ENCODE peak calls at places on chromosomes 4 and X, in five cellular contexts. I is AG04450, S is GM12878, Z is DND-41, G is mesenchymal stem cell. K is an unnamed sample.

GRCh38 chr4:151324449-151325319 is 721 bp downstream of the SH3D19 start:
- DNase-seq in I (no peak), S (no peak), Z (no peak), G (peak), K (no peak)

GRCh38 chr4:3320361-3321023 is 27.7 kb downstream of the RGS12 start:
- DNase-seq in I (no peak), S (no peak), Z (no peak), G (no peak), K (no peak)

GRCh38 chr4:168999836-169000235 is 10.2 kb downstream of the CBR4 start:
- DNase-seq in I (no peak), S (no peak), Z (no peak), G (peak), K (no peak)

GRCh38 chr4:3112979-3113469 is 38.5 kb downstream of the HTT start:
- DNase-seq in I (no peak), S (no peak), Z (no peak), G (no peak), K (no peak)

GRCh38 chr4:130576218-130576617 is 1480.3 kb downstream of the C4orf33 start:
- DNase-seq in I (no peak), S (no peak), Z (no peak), G (no peak), K (no peak)

GRCh38 chr4:124940387-124940786 is 227.9 kb upstream of the ANKRD50 start:
- DNase-seq in I (peak), S (no peak), Z (no peak), G (peak), K (no peak)

GRCh38 chrX:10677490-10677889 is 57.1 kb upstream of the MID1 start:
- DNase-seq in I (no peak), S (no peak), Z (no peak), G (no peak), K (no peak)

GRCh38 chrX:2767631-2768455 is 16.0 kb downstream of the XG start:
- DNase-seq in I (peak), S (no peak), Z (no peak), G (peak), K (no peak)

GRCh38 chrX:126272795-126273497 is 106.9 kb upstream of the DCAF12L2 start:
- DNase-seq in I (no peak), S (no peak), Z (no peak), G (no peak), K (no peak)

GRCh38 chrX:134530845-134531244 is 70.9 kb downstream of the HPRT1 start:
- DNase-seq in I (no peak), S (no peak), Z (no peak), G (no peak), K (no peak)

GRCh38 chrX:154727418-154728323 is 23.2 kb downstream of the GAB3 start:
- DNase-seq in I (no peak), S (no peak), Z (no peak), G (peak), K (no peak)

GRCh38 chr4:40976343-40976742 is 226.6 kb downstream of the NSUN7 start:
- DNase-seq in I (peak), S (no peak), Z (no peak), G (peak), K (peak)

GRCh38 chr4:16582526-16582925 is 315.9 kb downstream of the LDB2 start:
- DNase-seq in I (no peak), S (no peak), Z (peak), G (no peak), K (no peak)

GRCh38 chrX:36869457-36869856 is 138.7 kb upstream of the FAM47C start:
- DNase-seq in I (no peak), S (no peak), Z (no peak), G (no peak), K (no peak)

GRCh38 chr4:101279377-101279871 is 67.9 kb downstream of the PPP3CA start:
- DNase-seq in I (peak), S (no peak), Z (no peak), G (peak), K (no peak)

GRCh38 chr4:73221734-73222133 is 36.9 kb downstream of the ANKRD17 start:
- DNase-seq in I (no peak), S (no peak), Z (no peak), G (peak), K (no peak)
- H3K4me3 ChIP-seq in I (peak), S (no peak), Z (peak), G (no peak), K (no peak)

GRCh38 chr4:154492288-154492687 is 689 bp upstream of the DCHS2 start:
- DNase-seq in I (no peak), S (no peak), Z (no peak), G (no peak), K (no peak)

GRCh38 chr4:154491731-154492249 is at the start of gene DCHS2:
- DNase-seq in I (no peak), S (no peak), Z (no peak), G (no peak), K (peak)

GRCh38 chr4:154490261-154490588 is 1.4 kb downstream of the DCHS2 start:
- DNase-seq in I (no peak), S (no peak), Z (no peak), G (no peak), K (no peak)

GRCh38 chr4:154490589-154491340 is 834 bp downstream of the DCHS2 start:
- DNase-seq in I (no peak), S (no peak), Z (no peak), G (no peak), K (no peak)

DNA sequence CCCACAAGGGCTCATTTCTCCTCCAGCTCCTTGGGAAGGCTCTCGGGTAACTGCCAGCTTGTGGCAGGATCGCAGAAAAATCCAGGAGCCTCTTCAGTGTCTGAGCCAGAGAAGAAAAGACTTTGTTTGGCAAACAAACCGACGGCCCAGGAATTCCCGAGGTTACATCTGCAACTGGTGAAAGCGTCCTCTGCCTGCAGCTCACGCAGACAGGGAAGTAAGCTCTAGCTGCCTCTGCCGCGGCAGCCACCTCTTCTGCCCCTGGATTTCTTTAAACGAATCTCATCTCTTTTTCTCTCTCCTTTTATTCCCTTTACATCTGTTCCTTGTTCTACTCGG is 289 bp downstream of the DCHS2 start:
- DNase-seq in I (no peak), S (no peak), Z (no peak), G (peak), K (no peak)
- H3K4me3 ChIP-seq in I (peak), S (peak), Z (no peak), G (no peak), K (peak)

GRCh38 chr4:37243061-37243460 is 1.5 kb upstream of the NWD2 start:
- DNase-seq in I (no peak), S (no peak), Z (no peak), G (no peak), K (no peak)
- H3K4me3 ChIP-seq in I (no peak), S (no peak), Z (no peak), G (no peak), K (no peak)

GRCh38 chr4:82559735-82560120 is 2.1 kb downstream of the TMEM150C start:
- DNase-seq in I (no peak), S (no peak), Z (no peak), G (no peak), K (no peak)

GRCh38 chr4:82561745-82562552 is at the start of gene TMEM150C:
- DNase-seq in I (no peak), S (no peak), Z (no peak), G (peak), K (no peak)

GRCh38 chr4:82562553-82562854 is 716 bp upstream of the TMEM150C start:
- DNase-seq in I (no peak), S (no peak), Z (no peak), G (no peak), K (no peak)

GRCh38 chr4:82555279-82555678 is 6.5 kb downstream of the TMEM150C start:
- DNase-seq in I (no peak), S (no peak), Z (no peak), G (no peak), K (peak)

DNA sequence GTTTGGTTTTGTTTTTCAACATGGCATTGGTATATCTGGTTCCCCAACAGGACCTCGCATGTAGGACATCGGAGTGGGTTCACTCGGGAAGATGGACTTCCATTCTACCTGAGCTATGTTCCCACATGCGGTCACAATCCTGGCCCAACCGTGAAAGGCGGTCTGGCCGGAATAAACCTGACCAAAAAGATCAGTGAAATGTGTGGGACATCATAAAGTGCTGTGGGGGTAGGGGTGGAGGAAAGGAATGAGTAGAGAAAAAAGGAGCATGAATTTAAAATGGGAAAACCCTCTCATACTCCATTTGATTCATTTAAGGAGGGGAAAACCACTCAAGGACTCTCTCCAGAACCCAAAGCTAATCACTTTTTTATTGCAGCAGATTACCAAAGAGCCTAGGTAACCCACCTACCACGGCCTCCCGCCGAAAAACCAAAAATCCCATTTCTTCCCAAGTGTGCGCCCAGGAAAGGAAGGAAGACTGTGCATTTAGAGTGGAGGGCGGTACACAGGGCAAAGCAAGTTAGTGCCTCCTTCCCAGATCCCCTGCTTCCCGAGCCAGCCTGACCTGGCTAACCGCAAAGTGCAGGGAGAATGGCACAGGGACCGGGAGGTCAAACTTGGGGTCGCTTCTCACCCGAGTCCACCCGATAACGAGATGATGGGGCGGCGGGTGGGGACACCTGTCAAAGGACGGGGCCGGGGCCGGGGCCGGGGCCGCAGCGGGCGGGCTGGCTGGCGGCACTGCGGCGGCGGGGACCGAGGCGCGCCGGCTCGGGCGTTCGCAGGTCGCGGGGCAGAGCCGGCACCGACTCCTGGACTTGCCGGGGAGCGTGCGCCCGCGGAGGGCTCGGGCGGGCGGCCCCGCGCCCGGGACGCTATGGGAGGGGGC is 689 bp downstream of the TMEM150C start:
- DNase-seq in I (no peak), S (no peak), Z (no peak), G (no peak), K (no peak)
- H3K4me3 ChIP-seq in I (no peak), S (no peak), Z (no peak), G (peak), K (peak)

GRCh38 chrX:46575991-46576392 is 2.4 kb downstream of the CHST7 start:
- DNase-seq in I (no peak), S (no peak), Z (no peak), G (peak), K (no peak)
- H3K4me3 ChIP-seq in I (peak), S (peak), Z (no peak), G (no peak), K (no peak)